ENCODE peak calls at places on chromosomes 3 and 15, in four cellular contexts. A is nucleus accumbens, Z is neural crest cell, W is endodermal cell. T is an unnamed sample.

GRCh38 chr3:61560452-61561373 is 658 bp upstream of the PTPRG start:
- DNase-seq in W (peak; percentile 94), Z (peak; percentile 65), A (peak; percentile 33), T (peak; percentile 88)

GRCh38 chr15:34721802-34722795 is 32.7 kb downstream of the GJD2 start:
- DNase-seq in W (peak; percentile 83), A (peak; percentile 11), Z (peak; percentile 48), T (peak; percentile 76)

GRCh38 chr15:80343610-80344009 is 60.6 kb upstream of the ARNT2 start:
- DNase-seq in A (no peak), W (no peak), Z (no peak), T (no peak)

GRCh38 chr15:78024141-78024567 is 53.4 kb downstream of the TBC1D2B start:
- DNase-seq in A (no peak), W (no peak), Z (no peak), T (no peak)

GRCh38 chr3:154151969-154152368 is 30.8 kb downstream of the ARHGEF26 start:
- DNase-seq in W (no peak), Z (no peak), A (no peak), T (no peak)

GRCh38 chr3:185979721-185980121 is 41.9 kb upstream of the TRA2B start:
- DNase-seq in W (no peak), A (no peak), Z (no peak), T (no peak)

GRCh38 chr3:194606941-194607340 is 26.3 kb downstream of the TMEM44 start:
- DNase-seq in W (no peak), A (no peak), Z (no peak), T (no peak)

GRCh38 chr15:62135532-62136134 is 29.5 kb downstream of the C2CD4B start:
- DNase-seq in A (no peak), Z (no peak), W (no peak), T (no peak)

GRCh38 chr15:55526559-55527036 is 18.6 kb upstream of the DNAAF4 start:
- DNase-seq in W (peak; percentile 74), A (no peak), Z (no peak), T (peak; percentile 6)

GRCh38 chr3:7682822-7683229 is 818.8 kb upstream of the LMCD1 start:
- DNase-seq in W (no peak), Z (no peak), A (no peak), T (peak; percentile 38)

GRCh38 chr3:152638707-152639450 is 196.1 kb upstream of the P2RY1 start:
- DNase-seq in Z (no peak), W (no peak), A (no peak), T (no peak)

GRCh38 chr3:178551916-178552321 is 15.7 kb downstream of the KCNMB2 start:
- DNase-seq in A (no peak), W (no peak), Z (no peak), T (no peak)

GRCh38 chr3:112817782-112818181 is 28.9 kb downstream of the CD200R1L start:
- DNase-seq in W (no peak), Z (no peak), A (no peak), T (no peak)

GRCh38 chr3:123546133-123546755 is 38.6 kb downstream of the HACD2 start:
- DNase-seq in A (no peak), Z (no peak), W (no peak), T (no peak)

GRCh38 chr15:32956006-32956405 is 238.2 kb downstream of the GREM1 start:
- DNase-seq in A (no peak), W (peak; percentile 74), Z (no peak), T (peak; percentile 55)

GRCh38 chr3:14278799-14279705 is 100.4 kb downstream of the LSM3 start:
- DNase-seq in A (no peak), W (peak; percentile 82), Z (no peak), T (peak; percentile 22)

GRCh38 chr15:61228025-61228901 is 839 bp downstream of the RORA start:
- DNase-seq in A (no peak), Z (peak; percentile 13), W (peak; percentile 77), T (peak; percentile 42)

GRCh38 chr3:41966206-41966605 is 4.3 kb upstream of the ULK4 start:
- DNase-seq in W (no peak), A (no peak), Z (no peak), T (no peak)

GRCh38 chr3:30084971-30085403 is 521.4 kb upstream of the TGFBR2 start:
- DNase-seq in W (peak; percentile 88), A (no peak), Z (no peak), T (no peak)

GRCh38 chr3:172152294-172152649 is 112.9 kb downstream of the FNDC3B start:
- DNase-seq in Z (no peak), W (no peak), A (no peak), T (no peak)

GRCh38 chr3:72721696-72722381 is 126.4 kb downstream of the SHQ1 start:
- DNase-seq in Z (no peak), W (peak; percentile 51), A (no peak), T (no peak)

GRCh38 chr15:99414755-99415731 is 150.7 kb upstream of the MEF2A start:
- DNase-seq in Z (no peak), A (no peak), W (peak; percentile 35), T (no peak)

GRCh38 chr3:148077318-148077923 is 620.3 kb upstream of the AGTR1 start:
- DNase-seq in W (no peak), A (no peak), Z (no peak), T (peak; percentile 49)

GRCh38 chr3:172218350-172219323 is 179.3 kb downstream of the FNDC3B start:
- DNase-seq in A (no peak), W (no peak), Z (no peak), T (no peak)

GRCh38 chr15:94443156-94443555 is 211.8 kb downstream of the MCTP2 start:
- DNase-seq in W (no peak), A (no peak), Z (no peak), T (no peak)

GRCh38 chr15:41921167-41921566 is 27.3 kb upstream of the SPTBN5 start:
- DNase-seq in A (no peak), W (no peak), Z (no peak), T (no peak)

GRCh38 chr15:70214941-70215635 is 117.4 kb upstream of the TLE3 start:
- DNase-seq in A (no peak), Z (no peak), W (peak; percentile 43), T (no peak)

GRCh38 chr3:9422712-9423424 is 25.5 kb downstream of the SETD5 start:
- DNase-seq in W (peak; percentile 65), Z (peak; percentile 14), A (peak; percentile 58), T (peak; percentile 62)

GRCh38 chr3:11717301-11717700 is 73.6 kb upstream of the VGLL4 start:
- DNase-seq in Z (no peak), A (no peak), W (no peak), T (no peak)

GRCh38 chr15:37773111-37773860 is 161.2 kb upstream of the TMCO5A start:
- DNase-seq in W (no peak), A (no peak), Z (no peak), T (no peak)

GRCh38 chr15:90414408-90415028 is 26.5 kb downstream of the IQGAP1 start:
- DNase-seq in W (no peak), Z (no peak), A (no peak), T (no peak)

GRCh38 chr3:105585-105984 is 91.0 kb upstream of the CHL1 start:
- DNase-seq in W (no peak), A (no peak), Z (no peak), T (no peak)

GRCh38 chr3:43213631-43214030 is 72.7 kb upstream of the SNRK start:
- DNase-seq in Z (no peak), W (no peak), A (no peak), T (no peak)

GRCh38 chr3:149010504-149010951 is 19.2 kb downstream of the GYG1 start:
- DNase-seq in W (no peak), Z (no peak), A (no peak), T (peak; percentile 66)